ENCODE peak calls at places on chromosomes 3 and 15, in ten cellular contexts. Q, P, D, Y, J, T, F, A, C and R are unnamed samples.

GRCh38 chr15:51086409-51086808 is 8.3 kb downstream of the TNFAIP8L3 start:
- DNase-seq in J (no peak), P (no peak), Q (no peak), D (no peak), A (no peak), Y (no peak), F (no peak), C (no peak), T (no peak), R (no peak)

GRCh38 chr3:172289583-172289982 is 158.7 kb downstream of the GHSR start:
- DNase-seq in D (peak; percentile 60), J (peak; percentile 25), P (no peak), Q (no peak), A (no peak), T (no peak), Y (peak; percentile 68), F (no peak), C (no peak), R (no peak)

GRCh38 chr3:71536376-71536965 is 47.1 kb downstream of the FOXP1 start:
- DNase-seq in J (no peak), A (peak; percentile 83), F (no peak), T (no peak), D (no peak), Y (no peak), C (no peak), P (no peak), Q (no peak), R (no peak)

GRCh38 chr3:185527364-185527763 is 25.0 kb downstream of the LIPH start:
- DNase-seq in A (no peak), D (no peak), Q (no peak), Y (no peak), F (no peak), C (no peak), T (no peak), J (no peak), P (no peak), R (no peak)

GRCh38 chr3:52292247-52293065 is 4.8 kb downstream of the GLYCTK start:
- DNase-seq in T (no peak), A (no peak), C (no peak), P (peak; percentile 45), D (peak; percentile 42), Y (no peak), J (no peak), Q (no peak), F (no peak), R (no peak)

GRCh38 chr3:10585945-10586344 is 80.6 kb upstream of the ATP2B2 start:
- DNase-seq in Q (no peak), D (no peak), F (no peak), T (no peak), Y (no peak), A (no peak), P (no peak), C (no peak), J (no peak), R (no peak)

GRCh38 chr3:115217678-115218451 is 70.8 kb upstream of the ZBTB20 start:
- DNase-seq in Y (no peak), T (no peak), C (peak; percentile 22), Q (no peak), D (no peak), A (peak; percentile 91), J (no peak), P (no peak), F (no peak), R (no peak)

GRCh38 chr3:166556955-166557354 is 719.7 kb upstream of the BCHE start:
- DNase-seq in D (no peak), P (no peak), F (no peak), J (no peak), Q (no peak), T (no peak), Y (no peak), A (no peak), C (no peak), R (no peak)

GRCh38 chr15:60003243-60004018 is 680 bp upstream of the FOXB1 start:
- DNase-seq in A (no peak), J (no peak), D (no peak), Y (no peak), Q (no peak), T (no peak), C (no peak), P (no peak), F (no peak), R (no peak)

GRCh38 chr3:126117212-126117611 is 33.3 kb upstream of the SLC41A3 start:
- DNase-seq in C (no peak), T (no peak), F (no peak), A (no peak), Y (no peak), J (no peak), P (no peak), D (no peak), Q (no peak), R (no peak)

GRCh38 chr3:151816091-151816604 is 2.2 kb downstream of the AADAC start:
- DNase-seq in J (no peak), P (no peak), Q (no peak), Y (no peak), C (peak; percentile 17), D (peak; percentile 30), T (no peak), F (no peak), A (peak; percentile 85), R (no peak)

GRCh38 chr3:62712776-62713175 is 162.4 kb downstream of the CADPS start:
- DNase-seq in F (no peak), D (no peak), P (no peak), J (no peak), C (no peak), Y (no peak), T (no peak), Q (no peak), A (peak; percentile 62), R (no peak)

GRCh38 chr15:29089731-29090616 is 179.6 kb downstream of the NSMCE3 start:
- DNase-seq in P (no peak), F (no peak), C (no peak), D (no peak), Y (peak; percentile 47), Q (peak; percentile 39), A (no peak), T (no peak), J (no peak), R (no peak)

GRCh38 chr3:193895409-193895808 is 240.5 kb upstream of the HES1 start:
- DNase-seq in C (no peak), Q (no peak), F (no peak), D (no peak), Y (no peak), P (no peak), A (no peak), J (no peak), T (no peak), R (no peak)

GRCh38 chr3:119580148-119580760 is 962 bp downstream of the ADPRH start:
- DNase-seq in Y (peak; percentile 68), T (no peak), A (peak; percentile 47), Q (peak; percentile 13), P (no peak), D (no peak), J (peak; percentile 36), C (peak; percentile 15), F (peak; percentile 40), R (no peak)

DNA sequence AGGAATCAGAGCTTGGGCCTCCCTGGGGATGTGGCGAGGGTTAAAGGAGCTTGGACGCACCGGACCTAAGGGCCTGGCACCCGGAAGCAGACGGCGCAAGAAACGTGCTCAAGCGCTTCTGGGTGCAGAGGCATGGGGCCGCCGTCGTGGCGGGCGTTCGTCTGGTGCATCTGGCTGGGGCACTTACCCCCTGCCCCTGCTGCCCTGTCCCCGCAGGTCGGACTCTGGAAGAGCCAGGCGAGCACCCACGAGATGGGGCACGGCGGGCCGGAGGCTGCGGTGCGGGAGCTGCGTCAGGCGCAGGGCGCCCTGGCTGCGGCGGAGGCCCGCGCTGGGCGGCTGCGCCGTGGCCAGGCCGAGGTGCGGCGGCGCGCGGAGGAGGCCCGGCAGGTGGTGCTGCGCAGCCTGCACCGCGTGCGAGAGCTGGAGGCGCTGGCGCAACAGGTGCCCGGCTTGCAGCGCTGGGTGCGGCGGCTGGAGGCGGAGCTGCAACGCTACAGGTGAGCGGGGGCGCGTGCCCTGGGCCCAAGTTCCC is 2.5 kb downstream of the EFCC1 start:
- DNase-seq in J (no peak), A (no peak), P (peak; percentile 86), F (no peak), Q (peak; percentile 53), D (peak; percentile 62), C (no peak), Y (no peak), T (no peak), R (no peak)
- H3K4me1 ChIP-seq in J (peaks cover 81% of the 10 kb centered on the region), A (no peaks in the 10 kb centered on the region), P (no peaks in the 10 kb centered on the region), F (peaks cover 8% of the 10 kb centered on the region), Q (peaks cover 16% of the 10 kb centered on the region), D (no peaks in the 10 kb centered on the region), C (no peaks in the 10 kb centered on the region), Y (peaks cover 23% of the 10 kb centered on the region), T (peaks cover 3% of the 10 kb centered on the region), R (peaks cover 79% of the 10 kb centered on the region)

GRCh38 chr15:62407216-62407615 is 242.1 kb upstream of the C2CD4B start:
- DNase-seq in Y (no peak), J (no peak), D (no peak), A (no peak), T (no peak), Q (no peak), F (no peak), P (no peak), C (no peak), R (no peak)
- H3K4me1 ChIP-seq in Y (peaks cover 12% of the 10 kb centered on the region), J (peaks cover 56% of the 10 kb centered on the region), D (peaks cover 8% of the 10 kb centered on the region), A (peaks cover 17% of the 10 kb centered on the region), T (no peaks in the 10 kb centered on the region), Q (no peaks in the 10 kb centered on the region), F (peaks cover 26% of the 10 kb centered on the region), P (no peaks in the 10 kb centered on the region), C (peaks cover 12% of the 10 kb centered on the region), R (peaks cover 34% of the 10 kb centered on the region)

GRCh38 chr3:155173771-155174170 is 93.7 kb downstream of the MME start:
- DNase-seq in D (no peak), F (no peak), P (no peak), Q (no peak), A (no peak), J (no peak), T (no peak), Y (no peak), C (no peak), R (no peak)
- H3K4me1 ChIP-seq in D (no peaks in the 10 kb centered on the region), F (no peaks in the 10 kb centered on the region), P (no peaks in the 10 kb centered on the region), Q (no peaks in the 10 kb centered on the region), A (no peaks in the 10 kb centered on the region), J (no peaks in the 10 kb centered on the region), T (no peaks in the 10 kb centered on the region), Y (no peaks in the 10 kb centered on the region), C (no peaks in the 10 kb centered on the region), R (no peaks in the 10 kb centered on the region)

GRCh38 chr3:39383913-39384664 is 919 bp downstream of the SLC25A38 start:
- DNase-seq in Q (peak; percentile 92), J (peak; percentile 97), D (peak; percentile 98), A (peak; percentile 98), C (peak; percentile 98), T (peak; percentile 93), F (peak; percentile 97), Y (peak; percentile 98), P (peak; percentile 99), R (no peak)

GRCh38 chr3:39384665-39385000 is 1.5 kb downstream of the SLC25A38 start:
- DNase-seq in J (no peak), Q (no peak), A (no peak), T (no peak), C (no peak), P (no peak), F (no peak), D (no peak), Y (no peak), R (no peak)

GRCh38 chr3:39387411-39387975 is 4.3 kb downstream of the SLC25A38 start:
- DNase-seq in F (no peak), P (no peak), T (no peak), Q (no peak), C (no peak), Y (no peak), A (no peak), D (no peak), J (no peak), R (no peak)

GRCh38 chr3:39385456-39386098 is 2.4 kb downstream of the SLC25A38 start:
- DNase-seq in T (no peak), P (no peak), F (no peak), D (no peak), C (no peak), Q (no peak), A (no peak), Y (no peak), J (no peak), R (no peak)

GRCh38 chr3:39386331-39386730 is 3.2 kb downstream of the SLC25A38 start:
- DNase-seq in F (no peak), T (no peak), Y (no peak), P (no peak), Q (no peak), D (no peak), A (no peak), C (no peak), J (no peak), R (no peak)
- H3K4me1 ChIP-seq in F (peaks cover 23% of the 10 kb centered on the region), T (no peaks in the 10 kb centered on the region), Y (peaks cover 19% of the 10 kb centered on the region), P (peaks cover 17% of the 10 kb centered on the region), Q (peaks cover 56% of the 10 kb centered on the region), D (peaks cover 11% of the 10 kb centered on the region), A (peaks cover 16% of the 10 kb centered on the region), C (peaks cover 18% of the 10 kb centered on the region), J (peaks cover 54% of the 10 kb centered on the region), R (no peaks in the 10 kb centered on the region)